ENCODE peak calls at places on chromosome 16, in four cellular contexts. P is GM23338, U is tibial artery, Y is PC-3. L is an unnamed sample. For H3K36me3, the result is how much of the 10 kb centered on the place peaks cover.

GRCh38 chr16:30335598-30336474 is 19.3 kb downstream of the CD2BP2 start:
- DNase-seq in Y (peak), P (no peak), U (no peak), L (no peak)

GRCh38 chr16:56477096-56477878 is 25.9 kb downstream of the OGFOD1 start:
- DNase-seq in Y (peak), P (no peak), U (no peak), L (peak)

GRCh38 chr16:13919330-13919682 is 648 bp upstream of the ERCC4 start:
- DNase-seq in P (peak), U (no peak), Y (peak), L (no peak)

GRCh38 chr16:87582221-87582965 is 19.9 kb upstream of the JPH3 start:
- DNase-seq in Y (no peak), U (peak), P (peak), L (peak)

GRCh38 chr16:68478526-68479249 is 30.4 kb upstream of the SMPD3 start:
- DNase-seq in U (peak), P (peak), Y (no peak), L (no peak)

GRCh38 chr16:74601131-74601871 is 5.6 kb downstream of the GLG1 start:
- DNase-seq in P (no peak), Y (peak), U (peak), L (no peak)

GRCh38 chr16:84687715-84688114 is 12.1 kb upstream of the USP10 start:
- DNase-seq in Y (peak), U (no peak), P (no peak), L (peak)

GRCh38 chr16:87339086-87339723 is 22.0 kb upstream of the C16orf95 start:
- DNase-seq in Y (no peak), U (no peak), P (no peak), L (no peak)

GRCh38 chr16:88361775-88362174 is 21.0 kb upstream of the ZNF469 start:
- DNase-seq in U (no peak), Y (no peak), P (no peak), L (no peak)

GRCh38 chr16:47524007-47524405 is 62.9 kb downstream of the PHKB start:
- DNase-seq in U (no peak), Y (no peak), P (no peak), L (no peak)

GRCh38 chr16:20001856-20002707 is 71.6 kb downstream of the GPR139 start:
- DNase-seq in P (no peak), Y (no peak), U (no peak), L (no peak)

GRCh38 chr16:8070501-8070900 is 519.8 kb downstream of the TMEM114 start:
- DNase-seq in U (no peak), Y (no peak), P (no peak), L (no peak)

GRCh38 chr16:10490141-10490540 is 90.3 kb downstream of the EMP2 start:
- DNase-seq in Y (no peak), U (no peak), P (no peak), L (no peak)

GRCh38 chr16:29029168-29029994 is 44.5 kb downstream of the LAT start:
- DNase-seq in Y (peak), P (peak), U (no peak), L (peak)

GRCh38 chr16:13039526-13039925 is 138.1 kb downstream of the SHISA9 start:
- DNase-seq in P (no peak), U (no peak), Y (no peak), L (no peak)

GRCh38 chr16:86061771-86062170 is 162.8 kb downstream of the IRF8 start:
- DNase-seq in Y (no peak), P (no peak), U (no peak), L (no peak)

GRCh38 chr16:56372938-56373337 is 52.4 kb downstream of the AMFR start:
- DNase-seq in P (peak), Y (peak), U (no peak), L (no peak)

GRCh38 chr16:11407047-11407982 is 62.1 kb downstream of the RMI2 start:
- DNase-seq in P (peak), U (peak), Y (peak), L (peak)

GRCh38 chr16:15649727-15650018 is 372 bp upstream of the NDE1 start:
- DNase-seq in Y (no peak), U (no peak), P (no peak), L (no peak)
- H3K4me3 ChIP-seq in Y (peak), U (peak), P (peak), L (peak)

DNA sequence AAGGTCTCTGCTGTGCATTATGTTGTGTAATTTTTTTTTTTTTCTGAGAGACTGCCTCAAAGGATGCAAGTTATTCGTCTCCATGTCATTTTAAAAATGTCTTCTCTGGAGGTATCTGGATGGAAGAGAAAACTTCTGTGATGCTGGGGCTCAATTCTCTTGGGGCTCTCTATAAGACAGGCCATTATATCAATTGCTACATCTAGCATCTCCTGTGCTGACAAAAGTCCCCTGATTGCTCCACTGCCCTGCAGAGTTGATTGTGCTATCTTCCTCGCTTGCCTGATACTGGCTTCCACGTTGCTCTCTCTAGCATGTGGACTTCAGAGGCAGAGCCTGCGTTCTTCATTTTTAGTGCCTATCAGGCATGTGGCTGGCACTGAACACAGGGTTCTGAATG is 1035.4 kb upstream of the EEF2KMT start:
- DNase-seq in P (no peak), Y (no peak), U (no peak), L (no peak)
- TF ChIP-seq CTCF in P (no peak), Y (no peak), U (no peak), L (no peak)

GRCh38 chr16:81536648-81537047 is 92.0 kb downstream of the CMIP start:
- DNase-seq in Y (no peak), U (no peak), P (no peak), L (no peak)

GRCh38 chr16:81535679-81536360 is 91.2 kb downstream of the CMIP start:
- DNase-seq in Y (no peak), P (no peak), U (no peak), L (no peak)

GRCh38 chr16:81541314-81541713 is 96.7 kb downstream of the CMIP start:
- DNase-seq in U (no peak), P (no peak), Y (no peak), L (no peak)

GRCh38 chr16:81537721-81538561 is 93.3 kb downstream of the CMIP start:
- DNase-seq in Y (no peak), P (no peak), U (no peak), L (no peak)

GRCh38 chr16:81539009-81539820 is 94.6 kb downstream of the CMIP start:
- DNase-seq in Y (no peak), U (no peak), P (no peak), L (no peak)
- H3K36me3 ChIP-seq in Y (under half), U (under half), P (under half), L (under half)

DNA sequence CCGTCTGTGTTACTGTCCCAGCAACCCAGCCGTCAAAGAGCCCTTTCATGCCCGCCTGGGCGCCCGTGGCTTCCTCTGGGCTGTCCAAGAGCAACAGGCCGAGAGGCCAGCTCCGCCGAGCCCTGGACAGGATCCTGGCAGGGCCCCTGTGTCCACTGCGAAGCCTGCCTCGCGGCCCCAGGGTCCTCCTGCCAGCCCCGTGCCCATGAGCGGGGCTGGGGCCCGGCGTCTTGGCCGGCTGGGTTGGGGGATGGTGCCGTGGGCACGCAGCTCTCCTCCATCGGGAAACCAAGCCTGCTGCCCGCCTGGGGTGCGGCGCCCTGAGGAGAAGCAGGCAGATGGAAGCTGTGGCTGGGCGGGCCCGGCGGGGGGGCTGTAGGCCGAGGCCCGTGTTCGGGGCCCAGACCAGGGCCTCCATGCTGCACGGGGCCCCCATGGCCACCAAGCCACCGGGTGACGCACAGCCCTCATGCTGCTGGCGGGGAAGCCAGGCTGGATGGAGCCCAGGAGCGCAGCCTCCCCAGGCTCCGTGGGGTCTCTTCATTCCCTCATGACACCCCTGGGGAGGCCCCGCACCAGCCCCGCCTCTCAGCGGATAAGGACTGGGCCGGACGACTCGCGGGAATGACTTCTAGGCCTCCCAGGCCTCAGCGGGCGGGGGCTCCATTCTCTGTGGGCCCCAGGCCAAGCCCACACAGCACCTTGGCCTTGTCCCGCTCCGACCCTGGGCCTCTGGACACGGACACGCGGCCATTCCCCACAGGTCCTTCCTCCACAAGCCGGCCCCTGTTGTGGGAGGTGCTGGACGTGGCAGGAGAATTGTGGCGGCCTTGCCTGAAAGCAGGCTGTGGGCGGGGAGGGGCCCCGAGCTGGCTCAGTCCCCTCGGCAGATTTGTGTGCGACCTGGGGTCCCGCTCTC is at the start of gene C1QTNF8:
- DNase-seq in U (peak), Y (no peak), P (no peak), L (no peak)
- H3K4me3 ChIP-seq in U (no peak), Y (no peak), P (no peak), L (no peak)

GRCh38 chr16:78227855-78228254 is 128.4 kb downstream of the WWOX start:
- DNase-seq in Y (peak), P (peak), U (no peak), L (no peak)
- TF ChIP-seq CTCF in Y (peak), P (peak), U (peak), L (no peak)

DNA sequence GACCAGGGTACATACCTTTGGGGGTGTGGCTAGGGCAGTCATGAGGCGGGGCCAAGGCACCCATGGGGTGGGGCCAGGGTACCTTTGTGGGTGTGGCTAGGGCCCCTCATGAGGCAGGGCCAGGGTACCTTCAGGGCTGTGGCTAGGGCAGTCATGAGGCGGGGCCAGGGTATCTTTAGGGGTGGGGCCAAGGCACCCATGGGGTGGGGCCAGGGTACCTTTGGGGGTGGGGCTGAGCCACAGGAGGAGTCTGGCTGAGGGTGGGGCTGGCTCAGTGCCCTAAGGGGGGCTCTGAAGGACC is 3.5 kb downstream of the GNG13 start:
- DNase-seq in Y (peak), P (peak), U (no peak), L (no peak)
- H3K36me3 ChIP-seq in Y (under half), P (under half), U (under half), L (under half)

GRCh38 chr16:2967211-2967631 is 1.9 kb upstream of the PAQR4 start:
- DNase-seq in Y (no peak), U (no peak), P (peak), L (no peak)

GRCh38 chr16:2967721-2968161 is 1.4 kb upstream of the PAQR4 start:
- DNase-seq in P (no peak), U (no peak), Y (no peak), L (no peak)

GRCh38 chr16:2968368-2968737 is 795 bp upstream of the PAQR4 start:
- DNase-seq in Y (no peak), P (peak), U (no peak), L (no peak)

GRCh38 chr16:2966043-2966802 is 2.1 kb downstream of the KREMEN2 start:
- DNase-seq in P (no peak), U (no peak), Y (no peak), L (no peak)

GRCh38 chr16:2966803-2967184 is 2.4 kb upstream of the PAQR4 start:
- DNase-seq in Y (no peak), U (no peak), P (peak), L (no peak)
- H3K4me3 ChIP-seq in Y (no peak), U (peak), P (peak), L (no peak)